ENCODE peak calls at places on chromosomes 6 and 20, in six cellular contexts. One of them, this sample, is unnamed.
A peak's percentile ranks its signal among the peaks of the same experiment; 100 is the strongest.

GRCh38 chr6:156848533-156848932 is 71.4 kb downstream of the ARID1B start:
- DNase-seq in astrocyte of the spinal cord: peak; percentile 50
- DNase-seq in colonic mucosa: no peak
- DNase-seq in NT2/D1: no peak
- DNase-seq in stimulated activated naive CD4-positive, alpha-beta T cell: no peak
- DNase-seq in EL: peak; percentile 47
- DNase-seq in this sample: no peak

GRCh38 chr6:141965016-141965545 is 167.6 kb upstream of the GJE1 start:
- DNase-seq in astrocyte of the spinal cord: no peak
- DNase-seq in colonic mucosa: no peak
- DNase-seq in NT2/D1: no peak
- DNase-seq in stimulated activated naive CD4-positive, alpha-beta T cell: no peak
- DNase-seq in EL: no peak
- DNase-seq in this sample: no peak

GRCh38 chr6:328184-328670 is 35.9 kb downstream of the DUSP22 start:
- DNase-seq in astrocyte of the spinal cord: peak; percentile 91
- DNase-seq in colonic mucosa: peak; percentile 31
- DNase-seq in NT2/D1: no peak
- DNase-seq in stimulated activated naive CD4-positive, alpha-beta T cell: no peak
- DNase-seq in EL: peak; percentile 78
- DNase-seq in this sample: peak; percentile 70

GRCh38 chr6:65819152-65819551 is 112.1 kb upstream of the EYS start:
- DNase-seq in astrocyte of the spinal cord: no peak
- DNase-seq in colonic mucosa: no peak
- DNase-seq in NT2/D1: no peak
- DNase-seq in stimulated activated naive CD4-positive, alpha-beta T cell: no peak
- DNase-seq in EL: no peak
- DNase-seq in this sample: no peak

GRCh38 chr20:57911512-57912226 is 201.9 kb upstream of the PMEPA1 start:
- DNase-seq in astrocyte of the spinal cord: no peak
- DNase-seq in colonic mucosa: no peak
- DNase-seq in NT2/D1: no peak
- DNase-seq in stimulated activated naive CD4-positive, alpha-beta T cell: no peak
- DNase-seq in EL: no peak
- DNase-seq in this sample: no peak

GRCh38 chr6:37083243-37084138 is 78.0 kb downstream of the FGD2 start:
- DNase-seq in astrocyte of the spinal cord: no peak
- DNase-seq in colonic mucosa: peak; percentile 51
- DNase-seq in NT2/D1: no peak
- DNase-seq in stimulated activated naive CD4-positive, alpha-beta T cell: no peak
- DNase-seq in EL: peak; percentile 30
- DNase-seq in this sample: no peak

GRCh38 chr6:127907960-127908640 is 7.2 kb upstream of the THEMIS start:
- DNase-seq in astrocyte of the spinal cord: no peak
- DNase-seq in colonic mucosa: no peak
- DNase-seq in NT2/D1: no peak
- DNase-seq in stimulated activated naive CD4-positive, alpha-beta T cell: no peak
- DNase-seq in EL: no peak
- DNase-seq in this sample: no peak

GRCh38 chr6:130274007-130274406 is 51.3 kb upstream of the SAMD3 start:
- DNase-seq in astrocyte of the spinal cord: no peak
- DNase-seq in colonic mucosa: no peak
- DNase-seq in NT2/D1: no peak
- DNase-seq in stimulated activated naive CD4-positive, alpha-beta T cell: no peak
- DNase-seq in EL: no peak
- DNase-seq in this sample: no peak

GRCh38 chr20:37911838-37912273 is 8.9 kb downstream of the VSTM2L start:
- DNase-seq in astrocyte of the spinal cord: no peak
- DNase-seq in colonic mucosa: peak; percentile 38
- DNase-seq in NT2/D1: peak; percentile 70
- DNase-seq in stimulated activated naive CD4-positive, alpha-beta T cell: no peak
- DNase-seq in EL: peak; percentile 68
- DNase-seq in this sample: peak; percentile 18

GRCh38 chr6:122184260-122184934 is 215.1 kb upstream of the HSF2 start:
- DNase-seq in astrocyte of the spinal cord: peak; percentile 54
- DNase-seq in colonic mucosa: no peak
- DNase-seq in NT2/D1: no peak
- DNase-seq in stimulated activated naive CD4-positive, alpha-beta T cell: no peak
- DNase-seq in EL: peak; percentile 20
- DNase-seq in this sample: peak; percentile 26

GRCh38 chr20:3603108-3603507 is 60.1 kb downstream of the GFRA4 start:
- DNase-seq in astrocyte of the spinal cord: no peak
- DNase-seq in colonic mucosa: no peak
- DNase-seq in NT2/D1: no peak
- DNase-seq in stimulated activated naive CD4-positive, alpha-beta T cell: no peak
- DNase-seq in EL: no peak
- DNase-seq in this sample: no peak

GRCh38 chr6:133973109-133973971 is 20.3 kb downstream of the TBPL1 start:
- DNase-seq in astrocyte of the spinal cord: peak; percentile 77
- DNase-seq in colonic mucosa: no peak
- DNase-seq in NT2/D1: no peak
- DNase-seq in stimulated activated naive CD4-positive, alpha-beta T cell: no peak
- DNase-seq in EL: peak; percentile 56
- DNase-seq in this sample: peak; percentile 57

GRCh38 chr20:43969069-43969468 is 54.4 kb downstream of the TOX2 start:
- DNase-seq in astrocyte of the spinal cord: no peak
- DNase-seq in colonic mucosa: no peak
- DNase-seq in NT2/D1: no peak
- DNase-seq in stimulated activated naive CD4-positive, alpha-beta T cell: no peak
- DNase-seq in EL: no peak
- DNase-seq in this sample: no peak

GRCh38 chr20:2524435-2525272 is 11.7 kb upstream of the TMC2 start:
- DNase-seq in astrocyte of the spinal cord: peak; percentile 83
- DNase-seq in colonic mucosa: peak; percentile 93
- DNase-seq in NT2/D1: peak; percentile 75
- DNase-seq in stimulated activated naive CD4-positive, alpha-beta T cell: peak; percentile 82
- DNase-seq in EL: peak; percentile 78
- DNase-seq in this sample: peak; percentile 40

GRCh38 chr6:111256646-111257045 is 169.3 kb downstream of the SLC16A10 start:
- DNase-seq in astrocyte of the spinal cord: no peak
- DNase-seq in colonic mucosa: no peak
- DNase-seq in NT2/D1: no peak
- DNase-seq in stimulated activated naive CD4-positive, alpha-beta T cell: no peak
- DNase-seq in EL: peak; percentile 20
- DNase-seq in this sample: no peak

GRCh38 chr6:98657764-98658163 is 176.6 kb upstream of the POU3F2 start:
- DNase-seq in astrocyte of the spinal cord: peak; percentile 70
- DNase-seq in colonic mucosa: peak; percentile 19
- DNase-seq in NT2/D1: no peak
- DNase-seq in stimulated activated naive CD4-positive, alpha-beta T cell: no peak
- DNase-seq in EL: peak; percentile 43
- DNase-seq in this sample: peak; percentile 69

GRCh38 chr6:166864333-166864732 is 92.0 kb downstream of the RNASET2 start:
- DNase-seq in astrocyte of the spinal cord: no peak
- DNase-seq in colonic mucosa: no peak
- DNase-seq in NT2/D1: no peak
- DNase-seq in stimulated activated naive CD4-positive, alpha-beta T cell: no peak
- DNase-seq in EL: no peak
- DNase-seq in this sample: no peak

GRCh38 chr20:38805958-38806854 is 709 bp downstream of the PPP1R16B start:
- DNase-seq in astrocyte of the spinal cord: no peak
- DNase-seq in colonic mucosa: no peak
- DNase-seq in NT2/D1: no peak
- DNase-seq in stimulated activated naive CD4-positive, alpha-beta T cell: peak; percentile 34
- DNase-seq in EL: no peak
- DNase-seq in this sample: no peak

GRCh38 chr6:32086661-32087573 is 22.2 kb downstream of the TNXB start:
- DNase-seq in astrocyte of the spinal cord: peak; percentile 70
- DNase-seq in colonic mucosa: no peak
- DNase-seq in NT2/D1: no peak
- DNase-seq in stimulated activated naive CD4-positive, alpha-beta T cell: no peak
- DNase-seq in EL: peak; percentile 86
- DNase-seq in this sample: peak; percentile 67

This sample was measured in astrocyte of the cerebellum.